ENCODE peak calls at places on chromosome 3, in eight cellular contexts. T is dorsolateral prefrontal cortex, F is AG04450, E is stomach, D is OCI-LY7, O is upper lobe of right lung, N is PC-3, M is fibroblast of mammary gland. A is an unnamed sample.

GRCh38 chr3:147408180-147409105 is 722 bp upstream of the ZIC1 start:
- DNase-seq in T (no peak), F (no peak), E (no peak), D (no peak), O (no peak), N (no peak), M (no peak), A (no peak)

GRCh38 chr3:156218353-156218744 is 98.0 kb downstream of the KCNAB1 start:
- DNase-seq in T (no peak), F (no peak), E (no peak), D (no peak), O (no peak), N (peak; percentile 75), M (peak; percentile 69), A (no peak)

GRCh38 chr3:56424885-56425284 is 43.4 kb downstream of the ERC2 start:
- DNase-seq in T (no peak), F (no peak), E (no peak), D (no peak), O (no peak), N (no peak), M (no peak), A (no peak)

GRCh38 chr3:56976666-56977560 is 83.6 kb upstream of the SPATA12 start:
- DNase-seq in T (peak; percentile 66), F (no peak), E (no peak), D (no peak), O (no peak), N (no peak), M (peak; percentile 74), A (peak; percentile 76)

GRCh38 chr3:55333923-55334322 is 153.2 kb downstream of the WNT5A start:
- DNase-seq in T (no peak), F (peak; percentile 58), E (no peak), D (no peak), O (no peak), N (no peak), M (peak; percentile 73), A (peak; percentile 31)

GRCh38 chr3:56997675-56998074 is 62.8 kb upstream of the SPATA12 start:
- DNase-seq in T (no peak), F (no peak), E (no peak), D (no peak), O (no peak), N (no peak), M (peak; percentile 57), A (peak; percentile 64)

GRCh38 chr3:136621628-136622027 is 130.6 kb downstream of the STAG1 start:
- DNase-seq in T (no peak), F (peak; percentile 24), E (no peak), D (no peak), O (no peak), N (peak; percentile 68), M (peak; percentile 75), A (peak; percentile 66)

GRCh38 chr3:9390265-9390888 is 7.0 kb upstream of the SETD5 start:
- DNase-seq in T (no peak), F (no peak), E (no peak), D (no peak), O (no peak), N (no peak), M (no peak), A (no peak)

GRCh38 chr3:111227216-111227615 is 155.6 kb downstream of the NECTIN3 start:
- DNase-seq in T (no peak), F (no peak), E (no peak), D (no peak), O (no peak), N (peak; percentile 73), M (peak; percentile 87), A (peak; percentile 35)

GRCh38 chr3:20563985-20564384 is 378.0 kb upstream of the SGO1 start:
- DNase-seq in T (no peak), F (no peak), E (no peak), D (no peak), O (no peak), N (no peak), M (no peak), A (no peak)

GRCh38 chr3:36741285-36741684 is 23.1 kb downstream of the DCLK3 start:
- DNase-seq in T (no peak), F (no peak), E (no peak), D (no peak), O (no peak), N (peak; percentile 30), M (peak; percentile 18), A (peak; percentile 4)

GRCh38 chr3:142723968-142724681 is at the start of gene TRPC1:
- DNase-seq in T (peak; percentile 82), F (peak; percentile 20), E (peak; percentile 59), D (peak; percentile 81), O (peak; percentile 82), N (peak; percentile 67), M (peak; percentile 79), A (peak; percentile 78)

GRCh38 chr3:11774296-11774877 is 72.3 kb downstream of the TAMM41 start:
- DNase-seq in T (peak; percentile 13), F (no peak), E (peak; percentile 54), D (peak; percentile 7), O (peak; percentile 61), N (peak; percentile 74), M (peak; percentile 30), A (peak; percentile 57)

GRCh38 chr3:139312959-139313358 is 30.9 kb upstream of the MRPS22 start:
- DNase-seq in T (no peak), F (no peak), E (no peak), D (no peak), O (peak; percentile 6), N (peak; percentile 64), M (peak; percentile 21), A (peak; percentile 36)

GRCh38 chr3:170740285-170740684 is 129.7 kb downstream of the RPL22L1 start:
- DNase-seq in T (no peak), F (no peak), E (no peak), D (no peak), O (no peak), N (no peak), M (peak; percentile 31), A (no peak)

GRCh38 chr3:171699611-171700010 is 110.7 kb downstream of the PLD1 start:
- DNase-seq in T (no peak), F (no peak), E (no peak), D (no peak), O (no peak), N (no peak), M (no peak), A (peak; percentile 49)

GRCh38 chr3:15306979-15307359 is 25.4 kb downstream of the SH3BP5 start:
- DNase-seq in T (no peak), F (no peak), E (no peak), D (no peak), O (no peak), N (no peak), M (no peak), A (no peak)

GRCh38 chr3:15303216-15303615 is 29.2 kb downstream of the SH3BP5 start:
- DNase-seq in T (no peak), F (no peak), E (no peak), D (no peak), O (no peak), N (no peak), M (no peak), A (no peak)

GRCh38 chr3:15303728-15304127 is 28.7 kb downstream of the SH3BP5 start:
- DNase-seq in T (no peak), F (no peak), E (no peak), D (no peak), O (no peak), N (no peak), M (no peak), A (no peak)

GRCh38 chr3:15307580-15307979 is 24.8 kb downstream of the SH3BP5 start:
- DNase-seq in T (no peak), F (no peak), E (no peak), D (no peak), O (no peak), N (no peak), M (no peak), A (no peak)

DNA sequence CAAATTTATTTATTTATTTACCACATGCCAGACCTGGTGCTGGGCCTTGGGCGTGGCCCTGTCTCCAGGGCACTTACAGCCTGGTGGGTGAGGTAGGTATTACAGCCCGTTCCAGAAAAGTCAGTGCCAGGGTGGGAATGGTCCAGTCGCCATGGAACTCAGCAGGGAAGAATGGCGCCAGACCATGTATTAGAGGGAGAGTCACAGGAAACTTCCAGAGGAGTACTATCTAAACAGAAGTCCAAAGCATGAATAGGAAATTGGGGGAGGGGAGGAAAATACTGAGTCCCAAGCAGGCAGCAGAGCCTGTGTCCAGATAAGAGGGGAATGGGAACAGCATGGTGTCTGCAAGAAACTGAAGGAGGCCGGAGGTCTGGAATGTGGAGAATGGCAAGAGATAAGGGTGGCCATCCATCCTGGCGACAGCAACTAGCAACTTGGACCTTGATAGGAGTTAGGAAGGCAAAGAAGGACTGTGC is 27.0 kb downstream of the SH3BP5 start:
- DNase-seq in T (no peak), F (no peak), E (no peak), D (no peak), O (no peak), N (peak; percentile 61), M (no peak), A (peak; percentile 67)
- TF ChIP-seq CTCF in T (no peak), F (peak; percentile 45), E (no peak), D (peak; percentile 44), O (peak; percentile 39), N (peak; percentile 57), M (peak; percentile 40), A (peak; percentile 47)

GRCh38 chr3:123695152-123695551 is 110.3 kb upstream of the HACD2 start:
- DNase-seq in T (no peak), F (no peak), E (no peak), D (no peak), O (no peak), N (no peak), M (no peak), A (no peak)
- H3K4me3 ChIP-seq in T (no peak overlapping the region), F (peak overlapping the region; percentile 7), E (no peak overlapping the region), D (no peak overlapping the region), O (no peak overlapping the region), N (no peak overlapping the region), M (no peak overlapping the region), A (no peak overlapping the region)

DNA sequence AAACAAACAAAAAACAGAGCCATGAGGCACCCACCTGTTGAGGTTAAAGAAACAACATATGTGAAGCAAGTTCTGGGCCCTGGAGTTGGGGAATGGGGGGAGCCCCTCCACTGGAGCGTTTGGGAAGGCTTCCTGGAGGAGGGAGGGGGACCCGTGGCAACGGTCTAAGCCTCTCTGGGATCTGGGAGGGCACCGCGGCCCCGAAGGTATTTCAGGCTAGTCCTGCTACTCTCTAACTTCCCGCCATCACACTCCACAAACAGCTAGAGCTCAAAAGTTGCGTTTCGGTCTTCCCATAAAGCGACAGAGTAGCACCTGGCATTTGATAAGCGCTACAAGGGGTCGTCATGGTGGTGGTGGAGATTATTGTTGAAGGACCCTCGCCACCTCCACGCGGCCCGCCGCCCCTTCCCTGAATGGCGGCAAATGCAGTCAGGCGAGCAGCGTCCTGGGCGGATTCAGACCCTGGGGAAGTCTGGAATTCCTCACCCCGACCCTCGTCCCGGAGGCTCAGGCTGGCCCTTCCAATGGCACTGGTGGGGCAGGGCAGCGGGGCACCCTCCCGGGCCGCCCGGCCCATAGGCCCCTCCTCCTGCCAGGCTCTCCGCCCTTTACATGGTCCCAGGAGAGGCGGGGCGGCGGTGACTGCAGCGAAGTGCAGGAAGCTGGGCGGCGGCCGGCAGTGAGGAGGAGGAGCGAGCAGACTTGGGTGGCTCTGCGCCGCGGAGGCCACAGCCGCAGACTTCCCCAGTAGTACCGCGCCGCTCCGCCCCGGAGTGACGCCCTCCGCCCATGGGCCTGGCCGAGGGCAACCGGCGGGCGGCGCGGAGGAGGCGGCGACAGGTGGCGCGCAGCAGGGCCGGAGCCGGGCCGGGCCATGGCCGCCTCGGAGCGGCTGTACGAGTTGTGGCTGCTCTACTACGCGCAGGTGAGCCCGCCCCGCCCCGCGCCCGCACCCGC is at the start of gene NBEAL2:
- DNase-seq in T (peak; percentile 81), F (peak; percentile 64), E (peak; percentile 99), D (peak; percentile 96), O (peak; percentile 99), N (peak; percentile 94), M (peak; percentile 80), A (peak; percentile 92)
- TF ChIP-seq CTCF in T (no peak), F (no peak), E (no peak), D (no peak), O (no peak), N (no peak), M (no peak), A (no peak)

GRCh38 chr3:175246234-175246633 is 387.1 kb downstream of the NAALADL2 start:
- DNase-seq in T (no peak), F (no peak), E (no peak), D (no peak), O (no peak), N (no peak), M (no peak), A (no peak)
- H3K4me3 ChIP-seq in T (no peak overlapping the region), F (no peak overlapping the region), E (no peak overlapping the region), D (no peak overlapping the region), O (no peak overlapping the region), N (no peak overlapping the region), M (no peak overlapping the region), A (no peak overlapping the region)

A was measured in fibroblast of pulmonary artery.